ENCODE peak calls at places on chromosomes 16 and 17, in eight cellular contexts. One of them, this sample, is unnamed.

GRCh38 chr16:2008009-2008526 is 1.6 kb downstream of the ZNF598 start:
- DNase-seq in central memory CD4-positive, alpha-beta T cell: no peak
- DNase-seq in T-helper 2 cell: peak; percentile 49
- DNase-seq in endothelial cell: no peak
- DNase-seq in AG08396: no peak
- DNase-seq in tibial nerve: peak; percentile 33
- DNase-seq in NCI-H345: no peak
- DNase-seq in T-helper 1 cell: no peak
- DNase-seq in this sample: no peak

GRCh38 chr17:13646969-13647368 is 45.2 kb upstream of the HS3ST3A1 start:
- DNase-seq in NCI-H345: no peak
- DNase-seq in central memory CD4-positive, alpha-beta T cell: no peak
- DNase-seq in AG08396: no peak
- DNase-seq in tibial nerve: no peak
- DNase-seq in endothelial cell: no peak
- DNase-seq in T-helper 1 cell: no peak
- DNase-seq in T-helper 2 cell: no peak
- DNase-seq in this sample: no peak

GRCh38 chr17:49361902-49362722 is at the start of gene ZNF652:
- DNase-seq in central memory CD4-positive, alpha-beta T cell: peak; percentile 97
- DNase-seq in NCI-H345: peak; percentile 98
- DNase-seq in T-helper 1 cell: peak; percentile 97
- DNase-seq in tibial nerve: peak; percentile 83
- DNase-seq in endothelial cell: peak; percentile 90
- DNase-seq in AG08396: peak; percentile 99
- DNase-seq in T-helper 2 cell: peak; percentile 96
- DNase-seq in this sample: peak; percentile 95

GRCh38 chr17:74354123-74354522 is 7.5 kb downstream of the BTBD17 start:
- DNase-seq in T-helper 2 cell: no peak
- DNase-seq in T-helper 1 cell: peak; percentile 30
- DNase-seq in NCI-H345: no peak
- DNase-seq in tibial nerve: no peak
- DNase-seq in endothelial cell: peak; percentile 81
- DNase-seq in central memory CD4-positive, alpha-beta T cell: peak; percentile 40
- DNase-seq in AG08396: peak; percentile 56
- DNase-seq in this sample: no peak

GRCh38 chr17:78412403-78412802 is 34.0 kb downstream of the PGS1 start:
- DNase-seq in AG08396: peak; percentile 49
- DNase-seq in T-helper 1 cell: no peak
- DNase-seq in endothelial cell: no peak
- DNase-seq in T-helper 2 cell: no peak
- DNase-seq in NCI-H345: no peak
- DNase-seq in tibial nerve: no peak
- DNase-seq in central memory CD4-positive, alpha-beta T cell: peak; percentile 17
- DNase-seq in this sample: no peak

GRCh38 chr16:2006317-2006716 is 3.3 kb downstream of the ZNF598 start:
- DNase-seq in T-helper 2 cell: no peak
- DNase-seq in central memory CD4-positive, alpha-beta T cell: no peak
- DNase-seq in tibial nerve: no peak
- DNase-seq in endothelial cell: no peak
- DNase-seq in T-helper 1 cell: no peak
- DNase-seq in NCI-H345: no peak
- DNase-seq in AG08396: no peak
- DNase-seq in this sample: no peak

GRCh38 chr16:23317266-23317661 is 15.2 kb downstream of the SCNN1B start:
- DNase-seq in T-helper 1 cell: no peak
- DNase-seq in central memory CD4-positive, alpha-beta T cell: no peak
- DNase-seq in AG08396: no peak
- DNase-seq in NCI-H345: peak; percentile 57
- DNase-seq in tibial nerve: no peak
- DNase-seq in T-helper 2 cell: no peak
- DNase-seq in endothelial cell: no peak
- DNase-seq in this sample: no peak

GRCh38 chr17:18025596-18026407 is 13.2 kb downstream of the ATPAF2 start:
- DNase-seq in tibial nerve: no peak
- DNase-seq in NCI-H345: no peak
- DNase-seq in endothelial cell: no peak
- DNase-seq in T-helper 2 cell: no peak
- DNase-seq in central memory CD4-positive, alpha-beta T cell: no peak
- DNase-seq in T-helper 1 cell: no peak
- DNase-seq in AG08396: no peak
- DNase-seq in this sample: peak; percentile 89

GRCh38 chr17:83109793-83110645 is 30.6 kb downstream of the METRNL start:
- DNase-seq in T-helper 2 cell: no peak
- DNase-seq in central memory CD4-positive, alpha-beta T cell: no peak
- DNase-seq in T-helper 1 cell: no peak
- DNase-seq in NCI-H345: no peak
- DNase-seq in endothelial cell: no peak
- DNase-seq in tibial nerve: peak; percentile 93
- DNase-seq in AG08396: peak; percentile 98
- DNase-seq in this sample: peak; percentile 99

GRCh38 chr17:45031231-45032149 is 19.9 kb downstream of the DCAKD start:
- DNase-seq in AG08396: no peak
- DNase-seq in T-helper 2 cell: no peak
- DNase-seq in endothelial cell: no peak
- DNase-seq in tibial nerve: no peak
- DNase-seq in T-helper 1 cell: no peak
- DNase-seq in NCI-H345: no peak
- DNase-seq in central memory CD4-positive, alpha-beta T cell: no peak
- DNase-seq in this sample: no peak

GRCh38 chr17:1375615-1376014 is 24.4 kb downstream of the YWHAE start:
- DNase-seq in endothelial cell: no peak
- DNase-seq in NCI-H345: no peak
- DNase-seq in tibial nerve: no peak
- DNase-seq in AG08396: no peak
- DNase-seq in central memory CD4-positive, alpha-beta T cell: peak; percentile 9
- DNase-seq in T-helper 1 cell: no peak
- DNase-seq in T-helper 2 cell: peak; percentile 25
- DNase-seq in this sample: no peak

GRCh38 chr16:24698314-24698713 is 31.1 kb upstream of the TNRC6A start:
- DNase-seq in endothelial cell: no peak
- DNase-seq in T-helper 1 cell: no peak
- DNase-seq in AG08396: no peak
- DNase-seq in tibial nerve: no peak
- DNase-seq in T-helper 2 cell: no peak
- DNase-seq in central memory CD4-positive, alpha-beta T cell: no peak
- DNase-seq in NCI-H345: no peak
- DNase-seq in this sample: no peak

GRCh38 chr17:8091033-8091687 is 3.6 kb upstream of the ALOX12B start:
- DNase-seq in T-helper 1 cell: no peak
- DNase-seq in T-helper 2 cell: no peak
- DNase-seq in AG08396: no peak
- DNase-seq in central memory CD4-positive, alpha-beta T cell: no peak
- DNase-seq in NCI-H345: no peak
- DNase-seq in tibial nerve: no peak
- DNase-seq in endothelial cell: no peak
- DNase-seq in this sample: no peak

GRCh38 chr17:7677388-7678067 is 9.8 kb downstream of the TP53 start:
- DNase-seq in tibial nerve: no peak
- DNase-seq in T-helper 1 cell: no peak
- DNase-seq in AG08396: no peak
- DNase-seq in endothelial cell: no peak
- DNase-seq in central memory CD4-positive, alpha-beta T cell: no peak
- DNase-seq in NCI-H345: no peak
- DNase-seq in T-helper 2 cell: no peak
- DNase-seq in this sample: no peak

GRCh38 chr16:57497121-57497520 is 10.8 kb upstream of the DOK4 start:
- DNase-seq in central memory CD4-positive, alpha-beta T cell: no peak
- DNase-seq in NCI-H345: no peak
- DNase-seq in AG08396: no peak
- DNase-seq in T-helper 1 cell: no peak
- DNase-seq in tibial nerve: no peak
- DNase-seq in T-helper 2 cell: no peak
- DNase-seq in endothelial cell: no peak
- DNase-seq in this sample: no peak

GRCh38 chr17:1882836-1883235 is 53.0 kb downstream of the RPA1 start:
- DNase-seq in endothelial cell: peak; percentile 34
- DNase-seq in central memory CD4-positive, alpha-beta T cell: peak; percentile 15
- DNase-seq in T-helper 1 cell: no peak
- DNase-seq in tibial nerve: no peak
- DNase-seq in AG08396: peak; percentile 43
- DNase-seq in T-helper 2 cell: no peak
- DNase-seq in NCI-H345: peak; percentile 4
- DNase-seq in this sample: peak; percentile 37

GRCh38 chr17:61555127-61555531 is 35.9 kb downstream of the NACA2 start:
- DNase-seq in AG08396: no peak
- DNase-seq in T-helper 1 cell: no peak
- DNase-seq in tibial nerve: no peak
- DNase-seq in endothelial cell: no peak
- DNase-seq in central memory CD4-positive, alpha-beta T cell: no peak
- DNase-seq in NCI-H345: no peak
- DNase-seq in T-helper 2 cell: no peak
- DNase-seq in this sample: no peak

GRCh38 chr16:82280867-82281266 is 110.8 kb upstream of the MPHOSPH6 start:
- DNase-seq in NCI-H345: no peak
- DNase-seq in endothelial cell: no peak
- DNase-seq in tibial nerve: no peak
- DNase-seq in central memory CD4-positive, alpha-beta T cell: no peak
- DNase-seq in T-helper 1 cell: no peak
- DNase-seq in AG08396: no peak
- DNase-seq in T-helper 2 cell: no peak
- DNase-seq in this sample: no peak

GRCh38 chr17:36869856-36870617 is 67.2 kb upstream of the LHX1 start:
- DNase-seq in T-helper 1 cell: no peak
- DNase-seq in AG08396: no peak
- DNase-seq in endothelial cell: no peak
- DNase-seq in tibial nerve: no peak
- DNase-seq in NCI-H345: no peak
- DNase-seq in central memory CD4-positive, alpha-beta T cell: no peak
- DNase-seq in T-helper 2 cell: no peak
- DNase-seq in this sample: peak; percentile 36

This sample was measured in H54.